ENCODE peak calls at places on chromosomes 6 and 20, in four cellular contexts. X is mesenchymal stem cell, D is AG10803, U is neural crest cell. F is an unnamed sample.

GRCh38 chr6:42363906-42364859 is 87.5 kb downstream of the TRERF1 start:
- DNase-seq in X (no peak), D (no peak), U (no peak), F (no peak)

GRCh38 chr6:16305788-16306187 is 67.4 kb downstream of the GMPR start:
- DNase-seq in X (no peak), D (no peak), U (no peak), F (no peak)

GRCh38 chr6:33392168-33392947 is 735 bp downstream of the KIFC1 start:
- DNase-seq in X (peak; percentile 62), D (no peak), U (no peak), F (peak; percentile 15)

GRCh38 chr6:30076333-30076732 is 764 bp upstream of the RNF39 start:
- DNase-seq in X (no peak), D (no peak), U (no peak), F (no peak)

GRCh38 chr6:13455604-13456003 is 31.8 kb downstream of the GFOD1 start:
- DNase-seq in X (no peak), D (no peak), U (no peak), F (no peak)

GRCh38 chr6:45759134-45759849 is 256.4 kb downstream of the CLIC5 start:
- DNase-seq in X (no peak), D (peak; percentile 93), U (no peak), F (peak; percentile 39)

GRCh38 chr6:32073066-32073465 is 34.9 kb downstream of the CYP21A2 start:
- DNase-seq in X (no peak), D (no peak), U (no peak), F (no peak)

GRCh38 chr20:51342510-51343236 is 199.8 kb downstream of the NFATC2 start:
- DNase-seq in X (no peak), D (no peak), U (no peak), F (no peak)

GRCh38 chr6:150203378-150203777 is 60.5 kb downstream of the PPP1R14C start:
- DNase-seq in X (no peak), D (no peak), U (no peak), F (no peak)

GRCh38 chr6:170485159-170485558 is 67.9 kb downstream of the PSMB1 start:
- DNase-seq in X (no peak), D (no peak), U (no peak), F (peak; percentile 19)

GRCh38 chr6:6629416-6629815 is 40.9 kb downstream of the LY86 start:
- DNase-seq in X (no peak), D (no peak), U (no peak), F (no peak)

GRCh38 chr6:5099537-5099936 is 14.4 kb downstream of the PPP1R3G start:
- DNase-seq in X (no peak), D (no peak), U (no peak), F (no peak)

GRCh38 chr6:136502791-136503190 is 47.4 kb downstream of the MAP7 start:
- DNase-seq in X (no peak), D (no peak), U (no peak), F (no peak)

GRCh38 chr6:34709386-34709785 is 12.8 kb upstream of the ILRUN start:
- DNase-seq in X (no peak), D (peak; percentile 57), U (no peak), F (peak; percentile 90)

GRCh38 chr20:3795511-3796468 is at the start of gene CDC25B:
- DNase-seq in X (peak; percentile 94), D (peak; percentile 86), U (peak; percentile 82), F (peak; percentile 95)

GRCh38 chr6:37704066-37704465 is 6.4 kb upstream of the MDGA1 start:
- DNase-seq in X (no peak), D (no peak), U (no peak), F (no peak)

GRCh38 chr6:121826156-121826810 is 390.8 kb downstream of the GJA1 start:
- DNase-seq in X (peak; percentile 80), D (peak; percentile 84), U (no peak), F (peak; percentile 95)

GRCh38 chr6:118980063-118980462 is 45.1 kb upstream of the MCM9 start:
- DNase-seq in X (peak; percentile 66), D (peak; percentile 36), U (no peak), F (peak; percentile 33)

GRCh38 chr6:89297695-89298351 is 17.3 kb downstream of the GABRR2 start:
- DNase-seq in X (peak; percentile 89), D (peak; percentile 84), U (no peak), F (peak; percentile 95)

GRCh38 chr6:7045331-7045730 is 62.4 kb upstream of the RREB1 start:
- DNase-seq in X (no peak), D (no peak), U (no peak), F (no peak)

GRCh38 chr6:132399376-132400074 is 1.8 kb downstream of the MOXD1 start:
- DNase-seq in X (peak; percentile 29), D (peak; percentile 62), U (no peak), F (peak; percentile 53)

GRCh38 chr6:137039010-137039409 is 5.8 kb downstream of the IL20RA start:
- DNase-seq in X (no peak), D (no peak), U (no peak), F (no peak)

GRCh38 chr6:36703081-36703606 is 5.5 kb downstream of the RAB44 start:
- DNase-seq in X (no peak), D (no peak), U (no peak), F (no peak)

F was measured in fibroblast of the aortic adventitia.